ENCODE peak calls at places on chromosomes 5 and 9, in five cellular contexts. One of them, this sample, is unnamed.

GRCh38 chr5:111550282-111551020 is 38.1 kb upstream of the STARD4 start:
- DNase-seq in coronary artery: peak
- DNase-seq in progenitor cell of endocrine pancreas: peak
- DNase-seq in right atrium auricular region: peak
- DNase-seq in cardiac muscle cell: peak
- DNase-seq in this sample: peak

GRCh38 chr9:137969008-137969407 is 91.4 kb downstream of the CACNA1B start:
- DNase-seq in cardiac muscle cell: no peak
- DNase-seq in progenitor cell of endocrine pancreas: no peak
- DNase-seq in right atrium auricular region: no peak
- DNase-seq in coronary artery: no peak
- DNase-seq in this sample: no peak

GRCh38 chr5:123098767-123099513 is 9.9 kb downstream of the PRDM6 start:
- DNase-seq in right atrium auricular region: no peak
- DNase-seq in coronary artery: no peak
- DNase-seq in progenitor cell of endocrine pancreas: no peak
- DNase-seq in cardiac muscle cell: peak
- DNase-seq in this sample: no peak

GRCh38 chr9:123267481-123268239 is 726 bp downstream of the STRBP start:
- DNase-seq in right atrium auricular region: no peak
- DNase-seq in progenitor cell of endocrine pancreas: no peak
- DNase-seq in cardiac muscle cell: no peak
- DNase-seq in coronary artery: peak
- DNase-seq in this sample: no peak

GRCh38 chr9:70563437-70564204 is 149.2 kb upstream of the KLF9 start:
- DNase-seq in cardiac muscle cell: peak
- DNase-seq in coronary artery: no peak
- DNase-seq in progenitor cell of endocrine pancreas: no peak
- DNase-seq in right atrium auricular region: no peak
- DNase-seq in this sample: no peak

GRCh38 chr5:108858959-108859358 is 111.3 kb downstream of the FER start:
- DNase-seq in coronary artery: no peak
- DNase-seq in cardiac muscle cell: peak
- DNase-seq in progenitor cell of endocrine pancreas: no peak
- DNase-seq in right atrium auricular region: no peak
- DNase-seq in this sample: no peak

GRCh38 chr9:113446323-113446740 is 17.2 kb upstream of the RGS3 start:
- DNase-seq in cardiac muscle cell: peak
- DNase-seq in coronary artery: no peak
- DNase-seq in right atrium auricular region: no peak
- DNase-seq in progenitor cell of endocrine pancreas: no peak
- DNase-seq in this sample: no peak

GRCh38 chr5:38557792-38558191 is 1.3 kb upstream of the LIFR start:
- DNase-seq in right atrium auricular region: no peak
- DNase-seq in coronary artery: no peak
- DNase-seq in progenitor cell of endocrine pancreas: no peak
- DNase-seq in cardiac muscle cell: no peak
- DNase-seq in this sample: no peak

GRCh38 chr5:9401786-9402472 is 143.9 kb downstream of the SEMA5A start:
- DNase-seq in coronary artery: no peak
- DNase-seq in right atrium auricular region: no peak
- DNase-seq in progenitor cell of endocrine pancreas: no peak
- DNase-seq in cardiac muscle cell: peak
- DNase-seq in this sample: no peak

GRCh38 chr5:147448766-147449165 is 61.1 kb downstream of the DPYSL3 start:
- DNase-seq in right atrium auricular region: no peak
- DNase-seq in cardiac muscle cell: no peak
- DNase-seq in coronary artery: no peak
- DNase-seq in progenitor cell of endocrine pancreas: no peak
- DNase-seq in this sample: no peak

GRCh38 chr9:18824095-18824666 is 208.8 kb downstream of the SAXO1 start:
- DNase-seq in coronary artery: no peak
- DNase-seq in right atrium auricular region: no peak
- DNase-seq in cardiac muscle cell: peak
- DNase-seq in progenitor cell of endocrine pancreas: no peak
- DNase-seq in this sample: no peak

GRCh38 chr5:31157719-31158118 is 35.8 kb upstream of the CDH6 start:
- DNase-seq in progenitor cell of endocrine pancreas: no peak
- DNase-seq in cardiac muscle cell: peak
- DNase-seq in right atrium auricular region: no peak
- DNase-seq in coronary artery: no peak
- DNase-seq in this sample: no peak

GRCh38 chr5:38532165-38532669 is 24.2 kb downstream of the LIFR start:
- DNase-seq in progenitor cell of endocrine pancreas: no peak
- DNase-seq in coronary artery: no peak
- DNase-seq in right atrium auricular region: no peak
- DNase-seq in cardiac muscle cell: no peak
- DNase-seq in this sample: no peak

GRCh38 chr5:10702911-10703491 is 58.0 kb downstream of the DAP start:
- DNase-seq in progenitor cell of endocrine pancreas: no peak
- DNase-seq in coronary artery: no peak
- DNase-seq in cardiac muscle cell: peak
- DNase-seq in right atrium auricular region: no peak
- DNase-seq in this sample: no peak

GRCh38 chr5:31986101-31986500 is 188.0 kb downstream of the GOLPH3 start:
- DNase-seq in progenitor cell of endocrine pancreas: no peak
- DNase-seq in coronary artery: no peak
- DNase-seq in right atrium auricular region: no peak
- DNase-seq in cardiac muscle cell: no peak
- DNase-seq in this sample: no peak

GRCh38 chr5:180591249-180591887 is at the start of gene SCGB3A1:
- DNase-seq in cardiac muscle cell: peak
- DNase-seq in progenitor cell of endocrine pancreas: no peak
- DNase-seq in right atrium auricular region: peak
- DNase-seq in coronary artery: no peak
- DNase-seq in this sample: no peak

GRCh38 chr9:69519470-69520240 is 152.5 kb downstream of the APBA1 start:
- DNase-seq in coronary artery: no peak
- DNase-seq in right atrium auricular region: no peak
- DNase-seq in progenitor cell of endocrine pancreas: no peak
- DNase-seq in cardiac muscle cell: no peak
- DNase-seq in this sample: no peak

GRCh38 chr5:314676-315487 is 6.6 kb upstream of the AHRR start:
- DNase-seq in coronary artery: no peak
- DNase-seq in right atrium auricular region: no peak
- DNase-seq in cardiac muscle cell: no peak
- DNase-seq in progenitor cell of endocrine pancreas: no peak
- DNase-seq in this sample: no peak

GRCh38 chr5:146967646-146968045 is 89.1 kb upstream of the PPP2R2B start:
- DNase-seq in coronary artery: no peak
- DNase-seq in right atrium auricular region: no peak
- DNase-seq in progenitor cell of endocrine pancreas: no peak
- DNase-seq in cardiac muscle cell: no peak
- DNase-seq in this sample: no peak

DNA sequence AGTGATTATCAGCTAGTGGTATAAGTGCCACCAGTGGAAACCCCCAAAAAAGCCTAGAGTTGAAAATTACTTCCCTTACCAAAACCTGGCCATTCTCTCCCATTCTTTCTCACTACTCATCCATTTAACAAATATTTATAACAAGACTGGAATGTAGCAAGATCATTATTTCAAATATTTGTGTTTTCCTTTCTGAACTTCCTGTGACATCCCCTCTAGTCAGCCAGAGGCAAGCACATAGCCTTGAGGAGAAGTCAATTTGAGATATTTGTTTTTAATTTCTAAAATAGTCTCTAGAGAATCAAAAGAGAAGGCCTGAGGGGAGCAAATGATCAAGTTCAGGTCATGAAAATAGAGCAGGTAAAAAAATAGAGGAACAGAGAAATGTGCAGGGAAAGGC is 367.2 kb downstream of the EFNA5 start:
- DNase-seq in right atrium auricular region: no peak
- DNase-seq in coronary artery: no peak
- DNase-seq in cardiac muscle cell: no peak
- DNase-seq in progenitor cell of endocrine pancreas: no peak
- DNase-seq in this sample: no peak
- TF ChIP-seq CTCF in right atrium auricular region: no peak
- TF ChIP-seq CTCF in coronary artery: no peak
- TF ChIP-seq CTCF in cardiac muscle cell: no peak
- TF ChIP-seq CTCF in progenitor cell of endocrine pancreas: no peak
- TF ChIP-seq CTCF in this sample: no peak

GRCh38 chr5:140785905-140786686 is at the start of gene PCDHA1:
- DNase-seq in progenitor cell of endocrine pancreas: no peak
- DNase-seq in right atrium auricular region: no peak
- DNase-seq in coronary artery: no peak
- DNase-seq in cardiac muscle cell: no peak
- DNase-seq in this sample: no peak
- TF ChIP-seq CTCF in progenitor cell of endocrine pancreas: no peak
- TF ChIP-seq CTCF in right atrium auricular region: no peak
- TF ChIP-seq CTCF in coronary artery: no peak
- TF ChIP-seq CTCF in cardiac muscle cell: no peak
- TF ChIP-seq CTCF in this sample: no peak

DNA sequence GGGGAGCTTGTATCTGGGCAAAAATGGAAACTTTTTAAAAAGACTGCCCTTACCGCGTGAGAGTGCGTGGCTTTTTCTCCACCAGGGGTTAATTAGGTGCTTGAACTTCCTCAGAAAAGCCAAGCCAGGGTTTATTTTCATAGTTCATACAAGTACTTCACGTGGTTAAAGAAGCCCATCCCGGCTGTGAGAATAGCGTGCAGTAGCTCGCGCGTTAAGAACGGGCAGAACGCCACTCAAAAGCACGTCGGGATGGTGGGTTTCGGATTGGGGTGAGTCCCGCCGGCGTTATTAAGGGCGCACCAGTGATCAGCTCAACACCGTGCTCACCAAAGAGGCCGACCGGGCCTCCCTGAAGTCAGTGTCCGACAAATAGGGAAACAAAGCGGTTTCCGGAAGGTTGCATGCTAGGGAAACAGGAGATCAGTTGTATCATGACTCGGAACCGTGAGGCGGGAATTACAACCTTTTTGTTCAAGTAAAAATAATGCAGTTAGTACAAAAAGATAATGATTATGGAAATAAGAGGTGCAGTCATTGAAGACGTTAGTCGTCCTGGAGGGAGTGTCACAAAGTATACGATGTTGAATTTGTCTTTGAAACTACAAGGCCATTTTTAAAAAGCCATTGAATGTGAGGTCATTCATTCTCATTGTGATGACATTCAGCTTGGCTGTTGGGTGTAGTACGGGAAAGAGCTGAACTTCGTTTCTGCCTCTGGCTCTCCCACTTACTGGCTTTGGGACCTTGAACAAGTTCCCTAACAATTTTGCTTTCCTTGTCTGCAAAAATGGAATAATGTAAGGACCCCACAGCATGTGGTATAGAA is 941 bp downstream of the SETD9 start:
- DNase-seq in coronary artery: no peak
- DNase-seq in progenitor cell of endocrine pancreas: peak
- DNase-seq in right atrium auricular region: no peak
- DNase-seq in cardiac muscle cell: no peak
- DNase-seq in this sample: peak
- TF ChIP-seq CTCF in coronary artery: no peak
- TF ChIP-seq CTCF in progenitor cell of endocrine pancreas: no peak
- TF ChIP-seq CTCF in right atrium auricular region: no peak
- TF ChIP-seq CTCF in cardiac muscle cell: no peak
- TF ChIP-seq CTCF in this sample: no peak

DNA sequence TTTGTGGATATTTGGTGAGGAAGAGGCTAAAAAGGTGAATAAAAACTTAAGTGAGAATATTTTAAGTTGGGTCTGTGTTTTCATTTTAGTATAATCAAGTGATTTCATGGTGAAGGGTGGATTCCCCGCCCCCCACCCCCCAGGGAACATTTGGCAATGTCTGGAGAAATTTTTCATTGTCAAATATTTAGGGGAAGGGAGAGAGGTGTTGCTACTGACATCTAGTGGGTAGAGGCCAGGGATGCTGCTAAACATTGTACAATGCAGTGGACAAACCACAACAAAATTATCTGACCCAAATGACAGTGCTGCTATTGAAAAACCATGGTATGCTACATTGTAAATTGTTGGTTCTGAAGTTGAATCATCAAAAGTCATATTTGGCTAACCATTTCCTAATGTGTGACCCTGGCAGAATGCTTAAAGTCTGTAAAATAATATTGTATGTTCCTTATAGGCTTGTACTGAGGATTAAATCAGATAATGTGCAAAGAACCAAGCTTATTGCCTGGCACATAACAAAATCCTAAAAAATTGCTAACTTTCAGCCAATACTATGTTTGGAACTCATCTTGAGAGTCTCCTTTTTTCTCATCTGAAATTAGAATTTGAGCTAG is 5.6 kb downstream of the C5orf24 start:
- DNase-seq in progenitor cell of endocrine pancreas: no peak
- DNase-seq in coronary artery: no peak
- DNase-seq in right atrium auricular region: no peak
- DNase-seq in cardiac muscle cell: peak
- DNase-seq in this sample: no peak
- TF ChIP-seq CTCF in progenitor cell of endocrine pancreas: peak
- TF ChIP-seq CTCF in coronary artery: no peak
- TF ChIP-seq CTCF in right atrium auricular region: no peak
- TF ChIP-seq CTCF in cardiac muscle cell: peak
- TF ChIP-seq CTCF in this sample: no peak

GRCh38 chr9:17081814-17082213 is 53.0 kb upstream of the CNTLN start:
- DNase-seq in coronary artery: no peak
- DNase-seq in right atrium auricular region: no peak
- DNase-seq in cardiac muscle cell: no peak
- DNase-seq in progenitor cell of endocrine pancreas: no peak
- DNase-seq in this sample: no peak

GRCh38 chr9:17081351-17081750 is 53.5 kb upstream of the CNTLN start:
- DNase-seq in coronary artery: no peak
- DNase-seq in right atrium auricular region: no peak
- DNase-seq in progenitor cell of endocrine pancreas: no peak
- DNase-seq in cardiac muscle cell: no peak
- DNase-seq in this sample: no peak

DNA sequence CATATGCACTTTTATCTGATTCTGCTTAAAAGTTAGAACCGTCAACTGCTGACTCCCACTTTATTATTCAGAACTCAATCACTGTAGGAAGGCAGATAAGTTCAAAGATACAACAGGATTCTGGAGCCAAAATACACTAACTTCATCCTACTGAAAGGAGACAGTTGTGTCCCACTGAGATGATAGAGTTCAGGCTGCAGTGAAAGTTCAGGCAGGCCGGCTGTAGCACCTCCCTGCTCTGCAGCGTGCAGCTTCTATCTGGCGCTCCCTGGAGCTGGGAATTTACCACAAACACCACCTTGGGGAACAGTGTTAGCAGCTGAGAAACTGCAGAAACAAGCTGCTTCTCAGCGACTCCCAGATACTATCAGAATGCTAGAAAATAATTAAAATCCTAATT is 52.5 kb upstream of the CNTLN start:
- DNase-seq in right atrium auricular region: no peak
- DNase-seq in progenitor cell of endocrine pancreas: no peak
- DNase-seq in cardiac muscle cell: peak
- DNase-seq in coronary artery: no peak
- DNase-seq in this sample: no peak
- TF ChIP-seq CTCF in right atrium auricular region: no peak
- TF ChIP-seq CTCF in progenitor cell of endocrine pancreas: no peak
- TF ChIP-seq CTCF in cardiac muscle cell: peak
- TF ChIP-seq CTCF in coronary artery: no peak
- TF ChIP-seq CTCF in this sample: no peak

GRCh38 chr5:160158087-160158486 is 38.8 kb upstream of the PWWP2A start:
- DNase-seq in cardiac muscle cell: no peak
- DNase-seq in coronary artery: no peak
- DNase-seq in right atrium auricular region: no peak
- DNase-seq in progenitor cell of endocrine pancreas: no peak
- DNase-seq in this sample: no peak
- TF ChIP-seq CTCF in cardiac muscle cell: no peak
- TF ChIP-seq CTCF in coronary artery: no peak
- TF ChIP-seq CTCF in right atrium auricular region: no peak
- TF ChIP-seq CTCF in progenitor cell of endocrine pancreas: no peak
- TF ChIP-seq CTCF in this sample: no peak

This sample was measured in breast epithelium.